ENCODE peak calls at places on chromosome 7, in ten cellular contexts. E is kidney; N is lung; D is AG09319; B is endothelial cell; H is lower lobe of right lung; U is RWPE1; F is CD4-positive, alpha-beta T cell; L is BJ; W is fibroblast of the aortic adventitia. A is an unnamed sample.

GRCh38 chr7:85150624-85151023 is 36.2 kb downstream of the SEMA3D start:
- DNase-seq in E (no peak), N (no peak), D (no peak), B (no peak), H (no peak), U (no peak), F (no peak), L (no peak), W (no peak), A (no peak)

GRCh38 chr7:82122290-82122689 is 321.3 kb downstream of the CACNA2D1 start:
- DNase-seq in E (no peak), N (no peak), D (no peak), B (no peak), H (no peak), U (no peak), F (no peak), L (no peak), W (no peak), A (no peak)

GRCh38 chr7:27166475-27167169 is 1.3 kb upstream of the HOXA9 start:
- DNase-seq in E (peak; percentile 56), N (no peak), D (no peak), B (no peak), H (peak; percentile 44), U (no peak), F (no peak), L (no peak), W (no peak), A (no peak)

GRCh38 chr7:17234398-17235021 is 63.9 kb upstream of the AHR start:
- DNase-seq in E (no peak), N (no peak), D (peak; percentile 84), B (no peak), H (no peak), U (peak; percentile 83), F (peak; percentile 37), L (peak; percentile 87), W (peak; percentile 90), A (peak; percentile 61)

GRCh38 chr7:64638822-64639221 is 27.1 kb upstream of the ZNF107 start:
- DNase-seq in E (no peak), N (no peak), D (no peak), B (no peak), H (no peak), U (peak; percentile 36), F (no peak), L (no peak), W (no peak), A (no peak)

GRCh38 chr7:128815289-128815938 is 14.8 kb upstream of the FLNC start:
- DNase-seq in E (no peak), N (no peak), D (no peak), B (no peak), H (no peak), U (no peak), F (no peak), L (no peak), W (no peak), A (no peak)

GRCh38 chr7:35355911-35356310 is 102.0 kb upstream of the TBX20 start:
- DNase-seq in E (no peak), N (no peak), D (no peak), B (no peak), H (no peak), U (no peak), F (no peak), L (no peak), W (no peak), A (no peak)

GRCh38 chr7:19919156-19920085 is 146.0 kb upstream of the TMEM196 start:
- DNase-seq in E (no peak), N (no peak), D (no peak), B (no peak), H (no peak), U (no peak), F (no peak), L (no peak), W (peak; percentile 87), A (no peak)

GRCh38 chr7:27254625-27255024 is 12.0 kb downstream of the EVX1 start:
- DNase-seq in E (no peak), N (no peak), D (no peak), B (no peak), H (no peak), U (no peak), F (no peak), L (no peak), W (no peak), A (no peak)

GRCh38 chr7:139548302-139549028 is 25.0 kb downstream of the CLEC2L start:
- DNase-seq in E (no peak), N (no peak), D (no peak), B (no peak), H (no peak), U (no peak), F (no peak), L (no peak), W (no peak), A (no peak)

GRCh38 chr7:80763289-80763688 is 124.8 kb downstream of the CD36 start:
- DNase-seq in E (no peak), N (no peak), D (no peak), B (no peak), H (no peak), U (no peak), F (no peak), L (no peak), W (no peak), A (no peak)

GRCh38 chr7:130734525-130735272 is 692 bp upstream of the KLF14 start:
- DNase-seq in E (no peak), N (no peak), D (no peak), B (no peak), H (no peak), U (no peak), F (no peak), L (no peak), W (peak; percentile 16), A (peak; percentile 19)

GRCh38 chr7:22781230-22781711 is 41.4 kb downstream of the TOMM7 start:
- DNase-seq in E (no peak), N (no peak), D (peak; percentile 71), B (no peak), H (no peak), U (peak; percentile 10), F (no peak), L (peak; percentile 85), W (peak; percentile 89), A (no peak)

GRCh38 chr7:105876964-105877601 is 684 bp upstream of the ATXN7L1 start:
- DNase-seq in E (peak; percentile 75), N (no peak), D (no peak), B (peak; percentile 45), H (peak; percentile 48), U (peak; percentile 52), F (peak; percentile 16), L (no peak), W (peak; percentile 54), A (peak; percentile 27)

GRCh38 chr7:91847881-91848599 is 32.5 kb downstream of the MTERF1 start:
- DNase-seq in E (no peak), N (no peak), D (no peak), B (no peak), H (no peak), U (no peak), F (no peak), L (no peak), W (no peak), A (no peak)

GRCh38 chr7:91850455-91850854 is 30.0 kb downstream of the MTERF1 start:
- DNase-seq in E (no peak), N (no peak), D (no peak), B (no peak), H (no peak), U (peak; percentile 81), F (no peak), L (no peak), W (peak; percentile 50), A (no peak)

GRCh38 chr7:91846436-91846835 is 34.1 kb downstream of the MTERF1 start:
- DNase-seq in E (no peak), N (no peak), D (no peak), B (no peak), H (no peak), U (no peak), F (no peak), L (peak; percentile 9), W (peak; percentile 56), A (no peak)

DNA sequence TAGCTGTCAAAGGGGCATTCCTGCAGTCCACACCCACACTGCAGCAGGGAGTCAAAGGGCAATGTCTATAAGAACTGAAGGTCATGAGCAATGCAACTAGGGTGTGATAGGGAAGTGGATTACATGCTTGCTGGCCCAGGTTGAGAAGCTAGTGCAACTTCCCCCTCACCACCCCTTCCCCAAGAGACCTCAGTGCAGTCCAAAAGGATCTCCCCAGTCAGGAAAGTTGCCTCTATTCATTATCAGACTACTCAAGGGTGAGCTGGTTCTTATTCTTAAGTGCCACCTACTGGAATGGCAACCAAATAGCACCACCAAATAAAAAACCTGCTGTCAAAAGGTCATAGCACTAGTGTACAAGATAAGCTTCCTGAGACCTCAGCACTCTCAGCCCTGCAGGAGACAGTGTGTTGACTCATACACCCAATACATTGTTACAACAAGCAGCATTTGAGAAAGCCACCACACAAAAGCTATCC is 28.2 kb downstream of the MTERF1 start:
- DNase-seq in E (no peak), N (no peak), D (no peak), B (no peak), H (no peak), U (no peak), F (no peak), L (no peak), W (peak; percentile 24), A (peak; percentile 6)
- TF ChIP-seq CTCF in E (no peak), N (no peak), D (no peak), B (no peak), H (peak; percentile 22), U (no peak), F (no peak), L (peak; percentile 12), W (no peak), A (no peak)

GRCh38 chr7:28922618-28923331 is 35.4 kb downstream of the TRIL start:
- DNase-seq in E (peak; percentile 69), N (peak; percentile 49), D (peak; percentile 38), B (peak; percentile 69), H (peak; percentile 64), U (peak; percentile 34), F (peak; percentile 51), L (no peak), W (peak; percentile 85), A (peak; percentile 53)
- TF ChIP-seq CTCF in E (peak; percentile 94), N (peak; percentile 81), D (peak; percentile 81), B (peak; percentile 94), H (peak; percentile 83), U (peak; percentile 80), F (peak; percentile 84), L (peak; percentile 81), W (peak; percentile 75), A (peak; percentile 68)

GRCh38 chr7:141675431-141676210 is 26.3 kb downstream of the DENND11 start:
- DNase-seq in E (no peak), N (no peak), D (no peak), B (no peak), H (no peak), U (no peak), F (no peak), L (no peak), W (no peak), A (no peak)
- TF ChIP-seq CTCF in E (no peak), N (no peak), D (no peak), B (no peak), H (no peak), U (no peak), F (no peak), L (no peak), W (no peak), A (no peak)

DNA sequence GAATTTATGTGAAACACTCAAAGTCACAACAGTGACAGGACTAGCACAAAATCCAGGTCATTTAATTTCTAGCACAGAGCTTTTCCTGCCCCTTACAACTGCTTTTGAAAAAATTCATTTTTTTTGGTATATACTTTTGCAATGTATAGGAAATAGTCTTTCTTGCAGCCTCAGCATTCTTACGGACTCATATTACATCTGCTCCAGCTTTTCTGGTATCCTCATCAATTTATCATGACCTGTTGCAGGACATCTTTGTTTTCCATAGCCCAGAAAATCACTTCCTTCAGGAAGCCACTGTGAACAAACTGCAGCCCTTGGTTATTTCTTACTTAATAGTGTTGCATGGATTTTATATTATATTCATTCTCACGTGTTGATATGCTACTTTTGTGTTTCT is 347.9 kb upstream of the MTPN start:
- DNase-seq in E (no peak), N (no peak), D (no peak), B (no peak), H (no peak), U (no peak), F (no peak), L (no peak), W (no peak), A (no peak)
- TF ChIP-seq CTCF in E (no peak), N (no peak), D (no peak), B (no peak), H (no peak), U (no peak), F (no peak), L (no peak), W (no peak), A (no peak)

A was measured in GM20000.